ENCODE peak calls at places on chromosomes 7 and 10, in eight cellular contexts. One of them, this sample, is unnamed.

GRCh38 chr10:126199221-126199998 is 188.9 kb downstream of the ADAM12 start:
- DNase-seq in astrocyte of the spinal cord: peak; percentile 99
- DNase-seq in NCI-H226: peak; percentile 84
- DNase-seq in SK-N-DZ: no peak
- DNase-seq in SW480: peak; percentile 15
- DNase-seq in EL: peak; percentile 100
- DNase-seq in H7: no peak
- DNase-seq in mammary epithelial cell: no peak
- DNase-seq in this sample: peak; percentile 33

GRCh38 chr7:90599892-90600555 is 3.9 kb downstream of the CDK14 start:
- DNase-seq in astrocyte of the spinal cord: no peak
- DNase-seq in NCI-H226: no peak
- DNase-seq in SK-N-DZ: peak; percentile 53
- DNase-seq in SW480: no peak
- DNase-seq in EL: no peak
- DNase-seq in H7: no peak
- DNase-seq in mammary epithelial cell: no peak
- DNase-seq in this sample: no peak

GRCh38 chr10:126576336-126576735 is 94.2 kb downstream of the C10orf90 start:
- DNase-seq in astrocyte of the spinal cord: peak; percentile 83
- DNase-seq in NCI-H226: no peak
- DNase-seq in SK-N-DZ: no peak
- DNase-seq in SW480: no peak
- DNase-seq in EL: peak; percentile 28
- DNase-seq in H7: no peak
- DNase-seq in mammary epithelial cell: no peak
- DNase-seq in this sample: no peak

GRCh38 chr10:90969148-90969547 is 48.3 kb upstream of the ANKRD1 start:
- DNase-seq in astrocyte of the spinal cord: no peak
- DNase-seq in NCI-H226: no peak
- DNase-seq in SK-N-DZ: no peak
- DNase-seq in SW480: peak; percentile 18
- DNase-seq in EL: peak; percentile 45
- DNase-seq in H7: no peak
- DNase-seq in mammary epithelial cell: peak; percentile 56
- DNase-seq in this sample: no peak

GRCh38 chr10:6649903-6650302 is 69.8 kb upstream of the PRKCQ start:
- DNase-seq in astrocyte of the spinal cord: no peak
- DNase-seq in NCI-H226: no peak
- DNase-seq in SK-N-DZ: no peak
- DNase-seq in SW480: no peak
- DNase-seq in EL: no peak
- DNase-seq in H7: no peak
- DNase-seq in mammary epithelial cell: no peak
- DNase-seq in this sample: no peak

GRCh38 chr10:110141185-110141584 is 66.2 kb upstream of the MXI1 start:
- DNase-seq in astrocyte of the spinal cord: peak; percentile 14
- DNase-seq in NCI-H226: peak; percentile 22
- DNase-seq in SK-N-DZ: no peak
- DNase-seq in SW480: no peak
- DNase-seq in EL: peak; percentile 13
- DNase-seq in H7: no peak
- DNase-seq in mammary epithelial cell: peak; percentile 53
- DNase-seq in this sample: no peak

GRCh38 chr10:80741278-80741677 is 203.6 kb downstream of the SH2D4B start:
- DNase-seq in astrocyte of the spinal cord: no peak
- DNase-seq in NCI-H226: no peak
- DNase-seq in SK-N-DZ: no peak
- DNase-seq in SW480: no peak
- DNase-seq in EL: no peak
- DNase-seq in H7: no peak
- DNase-seq in mammary epithelial cell: no peak
- DNase-seq in this sample: no peak

GRCh38 chr7:50655020-50655419 is 89.8 kb upstream of the DDC start:
- DNase-seq in astrocyte of the spinal cord: no peak
- DNase-seq in NCI-H226: no peak
- DNase-seq in SK-N-DZ: no peak
- DNase-seq in SW480: no peak
- DNase-seq in EL: no peak
- DNase-seq in H7: no peak
- DNase-seq in mammary epithelial cell: no peak
- DNase-seq in this sample: no peak

GRCh38 chr7:151686016-151686766 is 166.5 kb upstream of the RHEB start:
- DNase-seq in astrocyte of the spinal cord: no peak
- DNase-seq in NCI-H226: no peak
- DNase-seq in SK-N-DZ: no peak
- DNase-seq in SW480: no peak
- DNase-seq in EL: no peak
- DNase-seq in H7: peak; percentile 54
- DNase-seq in mammary epithelial cell: no peak
- DNase-seq in this sample: no peak

GRCh38 chr7:25031432-25031831 is 51.5 kb upstream of the OSBPL3 start:
- DNase-seq in astrocyte of the spinal cord: peak; percentile 30
- DNase-seq in NCI-H226: no peak
- DNase-seq in SK-N-DZ: no peak
- DNase-seq in SW480: peak; percentile 91
- DNase-seq in EL: no peak
- DNase-seq in H7: no peak
- DNase-seq in mammary epithelial cell: peak; percentile 24
- DNase-seq in this sample: no peak

GRCh38 chr10:132867801-132868644 is 74.3 kb downstream of the CFAP46 start:
- DNase-seq in astrocyte of the spinal cord: no peak
- DNase-seq in NCI-H226: no peak
- DNase-seq in SK-N-DZ: no peak
- DNase-seq in SW480: no peak
- DNase-seq in EL: no peak
- DNase-seq in H7: no peak
- DNase-seq in mammary epithelial cell: no peak
- DNase-seq in this sample: no peak

GRCh38 chr10:119246862-119247549 is 39.6 kb downstream of the GRK5 start:
- DNase-seq in astrocyte of the spinal cord: peak; percentile 85
- DNase-seq in NCI-H226: no peak
- DNase-seq in SK-N-DZ: no peak
- DNase-seq in SW480: no peak
- DNase-seq in EL: peak; percentile 96
- DNase-seq in H7: no peak
- DNase-seq in mammary epithelial cell: no peak
- DNase-seq in this sample: no peak

GRCh38 chr7:130490888-130491771 is 755 bp upstream of the MEST start:
- DNase-seq in astrocyte of the spinal cord: peak; percentile 54
- DNase-seq in NCI-H226: no peak
- DNase-seq in SK-N-DZ: no peak
- DNase-seq in SW480: no peak
- DNase-seq in EL: peak; percentile 38
- DNase-seq in H7: peak; percentile 88
- DNase-seq in mammary epithelial cell: no peak
- DNase-seq in this sample: no peak

GRCh38 chr7:71636329-71636728 is 504.4 kb downstream of the GALNT17 start:
- DNase-seq in astrocyte of the spinal cord: peak; percentile 49
- DNase-seq in NCI-H226: no peak
- DNase-seq in SK-N-DZ: no peak
- DNase-seq in SW480: no peak
- DNase-seq in EL: no peak
- DNase-seq in H7: peak; percentile 31
- DNase-seq in mammary epithelial cell: no peak
- DNase-seq in this sample: no peak